ENCODE peak calls at places on chromosomes 7 and 10, in ten cellular contexts. One of them, this sample, is unnamed.

GRCh38 chr7:117401293-117402002 is 25.8 kb downstream of the ASZ1 start:
- DNase-seq in dermis blood vessel endothelial cell: peak; percentile 13
- DNase-seq in NCI-H1105: no peak
- DNase-seq in HT-29: peak; percentile 36
- DNase-seq in stimulated activated CD8-positive, alpha-beta memory T cell treated with anti-CD3 and anti-CD28 coated beads, Interleukin-12 subunit alpha, Interleukin-12 subunit beta, amount 100 ng/mL, for 1 hour: no peak
- DNase-seq in sciatic nerve: no peak
- DNase-seq in cardiac fibroblast: peak; percentile 8
- DNase-seq in NCI-H345: no peak
- DNase-seq in mammary epithelial cell: peak; percentile 6
- DNase-seq in amniotic epithelial cell: no peak
- DNase-seq in this sample: no peak

GRCh38 chr10:122207596-122207995 is 63.5 kb upstream of the BTBD16 start:
- DNase-seq in NCI-H1105: no peak
- DNase-seq in amniotic epithelial cell: no peak
- DNase-seq in HT-29: no peak
- DNase-seq in sciatic nerve: no peak
- DNase-seq in stimulated activated CD8-positive, alpha-beta memory T cell treated with anti-CD3 and anti-CD28 coated beads, Interleukin-12 subunit alpha, Interleukin-12 subunit beta, amount 100 ng/mL, for 1 hour: no peak
- DNase-seq in cardiac fibroblast: peak; percentile 65
- DNase-seq in mammary epithelial cell: no peak
- DNase-seq in NCI-H345: no peak
- DNase-seq in dermis blood vessel endothelial cell: peak; percentile 51
- DNase-seq in this sample: no peak

GRCh38 chr7:13802651-13803050 is 186.8 kb downstream of the ETV1 start:
- DNase-seq in stimulated activated CD8-positive, alpha-beta memory T cell treated with anti-CD3 and anti-CD28 coated beads, Interleukin-12 subunit alpha, Interleukin-12 subunit beta, amount 100 ng/mL, for 1 hour: no peak
- DNase-seq in dermis blood vessel endothelial cell: no peak
- DNase-seq in NCI-H345: no peak
- DNase-seq in HT-29: no peak
- DNase-seq in mammary epithelial cell: no peak
- DNase-seq in cardiac fibroblast: no peak
- DNase-seq in sciatic nerve: no peak
- DNase-seq in amniotic epithelial cell: no peak
- DNase-seq in NCI-H1105: no peak
- DNase-seq in this sample: no peak

GRCh38 chr10:104353325-104354048 is at the start of gene CFAP58:
- DNase-seq in amniotic epithelial cell: peak; percentile 83
- DNase-seq in NCI-H345: peak; percentile 93
- DNase-seq in cardiac fibroblast: peak; percentile 94
- DNase-seq in sciatic nerve: peak; percentile 96
- DNase-seq in NCI-H1105: peak; percentile 60
- DNase-seq in mammary epithelial cell: peak; percentile 88
- DNase-seq in HT-29: peak; percentile 95
- DNase-seq in dermis blood vessel endothelial cell: peak; percentile 88
- DNase-seq in stimulated activated CD8-positive, alpha-beta memory T cell treated with anti-CD3 and anti-CD28 coated beads, Interleukin-12 subunit alpha, Interleukin-12 subunit beta, amount 100 ng/mL, for 1 hour: peak; percentile 85
- DNase-seq in this sample: peak; percentile 93

GRCh38 chr10:70816220-70816894 is 609 bp downstream of the SGPL1 start:
- DNase-seq in NCI-H1105: peak; percentile 56
- DNase-seq in amniotic epithelial cell: peak; percentile 95
- DNase-seq in cardiac fibroblast: peak; percentile 82
- DNase-seq in stimulated activated CD8-positive, alpha-beta memory T cell treated with anti-CD3 and anti-CD28 coated beads, Interleukin-12 subunit alpha, Interleukin-12 subunit beta, amount 100 ng/mL, for 1 hour: peak; percentile 8
- DNase-seq in mammary epithelial cell: peak; percentile 95
- DNase-seq in NCI-H345: peak; percentile 43
- DNase-seq in dermis blood vessel endothelial cell: peak; percentile 80
- DNase-seq in sciatic nerve: peak; percentile 79
- DNase-seq in HT-29: peak; percentile 92
- DNase-seq in this sample: peak; percentile 92

GRCh38 chr10:59387951-59388431 is 25.6 kb upstream of the FAM13C start:
- DNase-seq in NCI-H1105: no peak
- DNase-seq in dermis blood vessel endothelial cell: no peak
- DNase-seq in stimulated activated CD8-positive, alpha-beta memory T cell treated with anti-CD3 and anti-CD28 coated beads, Interleukin-12 subunit alpha, Interleukin-12 subunit beta, amount 100 ng/mL, for 1 hour: no peak
- DNase-seq in mammary epithelial cell: peak; percentile 68
- DNase-seq in HT-29: no peak
- DNase-seq in sciatic nerve: no peak
- DNase-seq in amniotic epithelial cell: peak; percentile 96
- DNase-seq in cardiac fibroblast: peak; percentile 90
- DNase-seq in NCI-H345: no peak
- DNase-seq in this sample: no peak

GRCh38 chr7:116525298-116525912 is 569 bp downstream of the CAV1 start:
- DNase-seq in cardiac fibroblast: peak; percentile 37
- DNase-seq in amniotic epithelial cell: no peak
- DNase-seq in HT-29: peak; percentile 57
- DNase-seq in mammary epithelial cell: peak; percentile 37
- DNase-seq in NCI-H345: peak; percentile 26
- DNase-seq in sciatic nerve: peak; percentile 68
- DNase-seq in dermis blood vessel endothelial cell: peak; percentile 37
- DNase-seq in NCI-H1105: no peak
- DNase-seq in stimulated activated CD8-positive, alpha-beta memory T cell treated with anti-CD3 and anti-CD28 coated beads, Interleukin-12 subunit alpha, Interleukin-12 subunit beta, amount 100 ng/mL, for 1 hour: no peak
- DNase-seq in this sample: no peak

GRCh38 chr10:96765406-96766240 is 45.3 kb upstream of the PIK3AP1 start:
- DNase-seq in NCI-H1105: no peak
- DNase-seq in HT-29: peak; percentile 81
- DNase-seq in cardiac fibroblast: peak; percentile 57
- DNase-seq in dermis blood vessel endothelial cell: peak; percentile 71
- DNase-seq in NCI-H345: no peak
- DNase-seq in stimulated activated CD8-positive, alpha-beta memory T cell treated with anti-CD3 and anti-CD28 coated beads, Interleukin-12 subunit alpha, Interleukin-12 subunit beta, amount 100 ng/mL, for 1 hour: peak; percentile 66
- DNase-seq in amniotic epithelial cell: peak; percentile 36
- DNase-seq in sciatic nerve: peak; percentile 75
- DNase-seq in mammary epithelial cell: peak; percentile 47
- DNase-seq in this sample: peak; percentile 47

GRCh38 chr7:98312201-98312600 is 30.7 kb downstream of the BRI3 start:
- DNase-seq in NCI-H345: no peak
- DNase-seq in dermis blood vessel endothelial cell: no peak
- DNase-seq in HT-29: no peak
- DNase-seq in amniotic epithelial cell: no peak
- DNase-seq in cardiac fibroblast: no peak
- DNase-seq in NCI-H1105: no peak
- DNase-seq in stimulated activated CD8-positive, alpha-beta memory T cell treated with anti-CD3 and anti-CD28 coated beads, Interleukin-12 subunit alpha, Interleukin-12 subunit beta, amount 100 ng/mL, for 1 hour: no peak
- DNase-seq in mammary epithelial cell: no peak
- DNase-seq in sciatic nerve: no peak
- DNase-seq in this sample: no peak

GRCh38 chr10:62610649-62611229 is 193.8 kb upstream of the ADO start:
- DNase-seq in amniotic epithelial cell: peak; percentile 39
- DNase-seq in sciatic nerve: peak; percentile 69
- DNase-seq in dermis blood vessel endothelial cell: peak; percentile 75
- DNase-seq in mammary epithelial cell: peak; percentile 49
- DNase-seq in cardiac fibroblast: peak; percentile 64
- DNase-seq in HT-29: peak; percentile 81
- DNase-seq in NCI-H1105: no peak
- DNase-seq in NCI-H345: peak; percentile 33
- DNase-seq in stimulated activated CD8-positive, alpha-beta memory T cell treated with anti-CD3 and anti-CD28 coated beads, Interleukin-12 subunit alpha, Interleukin-12 subunit beta, amount 100 ng/mL, for 1 hour: peak; percentile 42
- DNase-seq in this sample: peak; percentile 19

GRCh38 chr10:93115661-93116383 is 42.1 kb downstream of the CYP26A1 start:
- DNase-seq in NCI-H345: peak; percentile 4
- DNase-seq in mammary epithelial cell: peak; percentile 20
- DNase-seq in cardiac fibroblast: peak; percentile 60
- DNase-seq in HT-29: peak; percentile 78
- DNase-seq in NCI-H1105: no peak
- DNase-seq in dermis blood vessel endothelial cell: peak; percentile 77
- DNase-seq in sciatic nerve: peak; percentile 78
- DNase-seq in amniotic epithelial cell: peak; percentile 38
- DNase-seq in stimulated activated CD8-positive, alpha-beta memory T cell treated with anti-CD3 and anti-CD28 coated beads, Interleukin-12 subunit alpha, Interleukin-12 subunit beta, amount 100 ng/mL, for 1 hour: peak; percentile 48
- DNase-seq in this sample: peak; percentile 59

GRCh38 chr10:110459600-110459999 is 38.1 kb upstream of the DUSP5 start:
- DNase-seq in HT-29: no peak
- DNase-seq in sciatic nerve: no peak
- DNase-seq in mammary epithelial cell: no peak
- DNase-seq in dermis blood vessel endothelial cell: peak; percentile 22
- DNase-seq in stimulated activated CD8-positive, alpha-beta memory T cell treated with anti-CD3 and anti-CD28 coated beads, Interleukin-12 subunit alpha, Interleukin-12 subunit beta, amount 100 ng/mL, for 1 hour: no peak
- DNase-seq in amniotic epithelial cell: no peak
- DNase-seq in NCI-H1105: no peak
- DNase-seq in NCI-H345: no peak
- DNase-seq in cardiac fibroblast: no peak
- DNase-seq in this sample: no peak

GRCh38 chr10:49028639-49029038 is 86.7 kb downstream of the VSTM4 start:
- DNase-seq in stimulated activated CD8-positive, alpha-beta memory T cell treated with anti-CD3 and anti-CD28 coated beads, Interleukin-12 subunit alpha, Interleukin-12 subunit beta, amount 100 ng/mL, for 1 hour: no peak
- DNase-seq in NCI-H1105: no peak
- DNase-seq in cardiac fibroblast: no peak
- DNase-seq in NCI-H345: no peak
- DNase-seq in mammary epithelial cell: no peak
- DNase-seq in sciatic nerve: no peak
- DNase-seq in dermis blood vessel endothelial cell: no peak
- DNase-seq in HT-29: no peak
- DNase-seq in amniotic epithelial cell: no peak
- DNase-seq in this sample: no peak

GRCh38 chr7:94620703-94621118 is 35.2 kb downstream of the SGCE start:
- DNase-seq in mammary epithelial cell: peak; percentile 99
- DNase-seq in amniotic epithelial cell: peak; percentile 94
- DNase-seq in NCI-H1105: no peak
- DNase-seq in cardiac fibroblast: peak; percentile 89
- DNase-seq in dermis blood vessel endothelial cell: peak; percentile 86
- DNase-seq in stimulated activated CD8-positive, alpha-beta memory T cell treated with anti-CD3 and anti-CD28 coated beads, Interleukin-12 subunit alpha, Interleukin-12 subunit beta, amount 100 ng/mL, for 1 hour: no peak
- DNase-seq in NCI-H345: peak; percentile 14
- DNase-seq in sciatic nerve: peak; percentile 70
- DNase-seq in HT-29: peak; percentile 56
- DNase-seq in this sample: peak; percentile 4

GRCh38 chr7:39810710-39811109 is 139.3 kb upstream of the CDK13 start:
- DNase-seq in NCI-H345: no peak
- DNase-seq in HT-29: no peak
- DNase-seq in stimulated activated CD8-positive, alpha-beta memory T cell treated with anti-CD3 and anti-CD28 coated beads, Interleukin-12 subunit alpha, Interleukin-12 subunit beta, amount 100 ng/mL, for 1 hour: no peak
- DNase-seq in mammary epithelial cell: peak; percentile 85
- DNase-seq in cardiac fibroblast: no peak
- DNase-seq in amniotic epithelial cell: no peak
- DNase-seq in sciatic nerve: no peak
- DNase-seq in NCI-H1105: no peak
- DNase-seq in dermis blood vessel endothelial cell: no peak
- DNase-seq in this sample: no peak

GRCh38 chr10:98262571-98262970 is 5.4 kb downstream of the LOXL4 start:
- DNase-seq in HT-29: peak; percentile 70
- DNase-seq in cardiac fibroblast: peak; percentile 59
- DNase-seq in sciatic nerve: no peak
- DNase-seq in NCI-H1105: no peak
- DNase-seq in stimulated activated CD8-positive, alpha-beta memory T cell treated with anti-CD3 and anti-CD28 coated beads, Interleukin-12 subunit alpha, Interleukin-12 subunit beta, amount 100 ng/mL, for 1 hour: no peak
- DNase-seq in NCI-H345: peak; percentile 2
- DNase-seq in amniotic epithelial cell: no peak
- DNase-seq in dermis blood vessel endothelial cell: peak; percentile 76
- DNase-seq in mammary epithelial cell: peak; percentile 42
- DNase-seq in this sample: peak; percentile 20